ENCODE peak calls at places on chromosome 15, in six cellular contexts. V, D, I, F, S and Z are unnamed samples.
A peak's percentile ranks its signal among the peaks of the same experiment; 100 is the strongest.

GRCh38 chr15:25565470-25566264 is 126.8 kb upstream of the UBE3A start:
- DNase-seq in V (no peak), D (no peak), I (no peak), F (no peak), S (no peak), Z (no peak)

GRCh38 chr15:49895337-49896223 is 223.5 kb downstream of the ATP8B4 start:
- DNase-seq in V (no peak), D (peak; percentile 81), I (no peak), F (no peak), S (peak; percentile 49), Z (no peak)

GRCh38 chr15:31458591-31458990 is 132.0 kb downstream of the KLF13 start:
- DNase-seq in V (no peak), D (no peak), I (no peak), F (no peak), S (no peak), Z (no peak)

GRCh38 chr15:97976129-97976528 is 15.6 kb downstream of the ARRDC4 start:
- DNase-seq in V (no peak), D (no peak), I (no peak), F (no peak), S (no peak), Z (no peak)

GRCh38 chr15:96247631-96248305 is 82.7 kb upstream of the NR2F2 start:
- DNase-seq in V (no peak), D (no peak), I (no peak), F (no peak), S (no peak), Z (no peak)

GRCh38 chr15:96585634-96586386 is 255.3 kb downstream of the NR2F2 start:
- DNase-seq in V (no peak), D (peak; percentile 46), I (no peak), F (peak; percentile 4), S (peak; percentile 24), Z (no peak)

GRCh38 chr15:99998661-99999101 is 265.4 kb upstream of the LYSMD4 start:
- DNase-seq in V (no peak), D (no peak), I (no peak), F (peak; percentile 53), S (no peak), Z (no peak)

GRCh38 chr15:58760385-58761009 is 10.6 kb upstream of the MINDY2 start:
- DNase-seq in V (no peak), D (no peak), I (no peak), F (no peak), S (peak; percentile 53), Z (no peak)

GRCh38 chr15:90174140-90174891 is 26.8 kb upstream of the SEMA4B start:
- DNase-seq in V (no peak), D (no peak), I (no peak), F (no peak), S (peak; percentile 39), Z (peak; percentile 83)

GRCh38 chr15:23035964-23036566 is 3.3 kb downstream of the TUBGCP5 start:
- DNase-seq in V (peak; percentile 70), D (peak; percentile 67), I (peak; percentile 67), F (peak; percentile 71), S (peak; percentile 87), Z (peak; percentile 57)

GRCh38 chr15:51281368-51281967 is 56.9 kb downstream of the CYP19A1 start:
- DNase-seq in V (peak; percentile 14), D (peak; percentile 74), I (peak; percentile 34), F (peak; percentile 63), S (peak; percentile 75), Z (peak; percentile 78)

GRCh38 chr15:43872416-43873020 is 45.7 kb downstream of the WDR76 start:
- DNase-seq in V (peak; percentile 57), D (peak; percentile 82), I (peak; percentile 41), F (peak; percentile 73), S (peak; percentile 92), Z (peak; percentile 88)

GRCh38 chr15:74608776-74609175 is 6.9 kb upstream of the CLK3 start:
- DNase-seq in V (no peak), D (no peak), I (no peak), F (no peak), S (no peak), Z (no peak)

GRCh38 chr15:98801234-98801561 is 152.9 kb downstream of the IGF1R start:
- DNase-seq in V (no peak), D (peak; percentile 88), I (no peak), F (no peak), S (peak; percentile 61), Z (no peak)

GRCh38 chr15:91199511-91199910 is 99.5 kb downstream of the SV2B start:
- DNase-seq in V (no peak), D (no peak), I (no peak), F (no peak), S (no peak), Z (no peak)

GRCh38 chr15:51735611-51736010 is 1.8 kb downstream of the LYSMD2 start:
- DNase-seq in V (no peak), D (no peak), I (no peak), F (no peak), S (no peak), Z (no peak)

GRCh38 chr15:49154799-49155109 is 645 bp downstream of the COPS2 start:
- DNase-seq in V (no peak), D (no peak), I (no peak), F (no peak), S (no peak), Z (no peak)

GRCh38 chr15:85615930-85616329 is 178.8 kb downstream of the KLHL25 start:
- DNase-seq in V (peak; percentile 51), D (peak; percentile 60), I (peak; percentile 56), F (peak; percentile 38), S (peak; percentile 75), Z (peak; percentile 26)

GRCh38 chr15:44058126-44058525 is 136.9 kb downstream of the FRMD5 start:
- DNase-seq in V (no peak), D (no peak), I (peak; percentile 62), F (no peak), S (no peak), Z (no peak)

GRCh38 chr15:100686725-100687488 is 84.5 kb downstream of the ASB7 start:
- DNase-seq in V (no peak), D (no peak), I (no peak), F (peak; percentile 90), S (no peak), Z (no peak)

GRCh38 chr15:40594429-40594836 is 384 bp downstream of the KNL1 start:
- DNase-seq in V (peak; percentile 77), D (peak; percentile 87), I (peak; percentile 51), F (peak; percentile 54), S (peak; percentile 81), Z (peak; percentile 71)

DNA sequence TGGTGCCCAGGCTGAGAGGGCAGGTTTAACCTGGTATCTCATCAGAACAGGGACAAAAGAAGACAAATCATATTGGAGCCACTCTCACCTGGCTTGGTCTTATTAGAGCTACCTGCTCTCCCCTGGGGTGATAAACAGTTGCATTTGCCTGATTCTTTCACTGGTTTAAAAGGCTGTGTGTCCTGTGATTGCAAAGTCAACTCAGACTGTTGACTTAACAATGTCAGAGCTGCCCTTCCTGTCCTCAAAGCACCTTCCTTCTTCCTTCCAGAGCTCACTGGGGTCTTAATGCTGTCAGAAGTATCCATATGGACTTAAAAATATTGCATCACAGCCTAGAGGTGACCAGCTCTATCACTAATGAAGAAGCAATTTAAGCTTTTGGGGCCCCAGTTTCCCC is 50.5 kb upstream of the MINAR1 start:
- DNase-seq in V (no peak), D (no peak), I (no peak), F (no peak), S (no peak), Z (no peak)
- TF ChIP-seq EZH2phosphoT487 in V (no peak), D (no peak), I (no peak), F (no peak), S (no peak), Z (no peak)

GRCh38 chr15:72473670-72474465 is at the start of gene ARIH1:
- DNase-seq in V (peak; percentile 95), D (peak; percentile 98), I (peak; percentile 95), F (peak; percentile 93), S (peak; percentile 97), Z (peak; percentile 99)
- TF ChIP-seq CTCF in V (peak; percentile 70), D (peak; percentile 36), I (peak; percentile 49), F (peak; percentile 56), S (no peak), Z (peak; percentile 32)

DNA sequence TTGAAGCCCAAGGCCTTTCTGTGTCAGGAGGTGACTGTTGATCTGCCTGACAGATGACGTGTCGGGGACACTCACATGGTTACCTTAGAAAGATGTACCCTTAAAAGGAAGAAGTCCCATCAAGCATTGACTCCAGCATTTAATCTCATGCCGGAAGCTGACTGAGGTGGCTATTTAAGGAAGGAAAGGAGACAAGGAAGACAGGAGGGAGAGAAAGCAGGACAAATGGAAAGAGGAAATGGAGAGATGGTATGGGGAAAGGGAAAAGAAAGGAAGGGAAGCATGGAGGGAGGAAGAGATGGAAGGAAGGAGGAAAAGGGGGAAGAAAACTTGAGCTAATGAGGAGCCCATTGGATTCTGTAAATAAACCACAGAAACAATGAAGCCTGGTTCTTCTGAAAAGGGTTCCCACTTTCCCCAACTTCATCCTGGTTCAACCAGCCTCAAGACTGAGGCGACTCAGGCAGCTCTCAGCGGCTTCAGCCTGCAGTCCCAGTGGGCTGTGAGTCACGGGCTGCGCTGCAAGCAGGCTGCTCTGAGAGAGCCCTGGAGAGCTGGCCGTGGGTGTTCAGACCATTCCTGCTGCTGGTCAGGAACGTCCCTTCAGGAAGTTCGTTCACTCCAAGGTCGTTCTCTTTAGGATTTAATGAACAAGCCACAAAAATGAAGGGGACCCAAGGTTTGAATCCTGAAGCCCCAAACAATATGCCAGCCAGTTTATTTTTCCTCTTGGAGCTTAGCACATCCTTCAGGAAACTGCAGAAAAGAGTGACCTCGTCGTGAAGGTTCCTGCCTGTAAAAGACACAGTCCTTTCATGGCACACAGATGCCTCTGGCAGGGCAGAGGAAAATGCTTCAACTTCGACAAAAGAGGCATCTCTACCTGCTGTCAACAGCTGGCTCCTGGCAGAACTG is 69.6 kb upstream of the THBS1 start:
- DNase-seq in V (no peak), D (no peak), I (no peak), F (peak; percentile 83), S (no peak), Z (peak; percentile 62)
- TF ChIP-seq EZH2phosphoT487 in V (no peak), D (no peak), I (no peak), F (no peak), S (no peak), Z (no peak)

GRCh38 chr15:65867244-65867643 is 2.0 kb upstream of the RAB11A start:
- DNase-seq in V (no peak), D (no peak), I (no peak), F (no peak), S (no peak), Z (no peak)

GRCh38 chr15:65863106-65863505 is 6.2 kb upstream of the RAB11A start:
- DNase-seq in V (peak; percentile 20), D (no peak), I (no peak), F (no peak), S (no peak), Z (no peak)

GRCh38 chr15:65857718-65858402 is 11.4 kb upstream of the RAB11A start:
- DNase-seq in V (no peak), D (no peak), I (no peak), F (no peak), S (no peak), Z (no peak)

GRCh38 chr15:65856821-65857455 is 12.4 kb upstream of the RAB11A start:
- DNase-seq in V (peak; percentile 85), D (peak; percentile 81), I (peak; percentile 70), F (peak; percentile 71), S (peak; percentile 89), Z (peak; percentile 68)

DNA sequence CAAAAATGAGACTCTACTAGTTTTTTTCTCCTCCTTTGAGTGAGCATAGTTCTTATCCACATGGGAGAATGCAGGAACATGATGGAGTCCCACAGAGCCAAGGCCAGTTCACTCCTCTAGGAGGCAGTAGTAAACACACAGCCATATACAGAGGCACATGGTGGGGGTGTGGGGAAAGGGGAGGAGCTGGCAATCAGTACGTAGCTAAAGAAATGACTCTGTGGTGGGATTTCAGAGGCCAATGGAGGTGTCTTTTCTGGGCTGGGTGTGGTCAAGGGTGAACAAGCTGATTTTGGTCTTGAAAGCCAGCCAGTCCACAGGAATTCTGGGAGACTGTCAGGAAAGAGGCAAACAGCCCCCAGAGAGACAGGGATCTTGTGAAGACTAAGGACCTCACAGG is 6.6 kb upstream of the RAB11A start:
- DNase-seq in V (peak; percentile 78), D (peak; percentile 79), I (peak; percentile 51), F (peak; percentile 64), S (peak; percentile 93), Z (peak; percentile 51)
- TF ChIP-seq CTCF in V (peak; percentile 87), D (peak; percentile 66), I (peak; percentile 59), F (peak; percentile 64), S (peak; percentile 82), Z (peak; percentile 28)